ENCODE peak calls at places on chromosomes 3 and 15, in seven cellular contexts. Z, H, K, J, A, Y and M are unnamed samples.
A peak's percentile ranks its signal among the peaks of the same experiment; 100 is the strongest.

GRCh38 chr3:71926242-71926560 is 141.3 kb upstream of the PROK2 start:
- DNase-seq in A (peak; percentile 69), J (peak; percentile 37), K (no peak), Z (peak; percentile 31), Y (peak; percentile 95), H (no peak), M (no peak)

GRCh38 chr3:64441861-64442260 is 216.6 kb upstream of the PRICKLE2 start:
- DNase-seq in J (peak; percentile 69), Z (no peak), H (no peak), K (no peak), A (no peak), Y (no peak), M (no peak)

GRCh38 chr15:79430901-79431635 is 1.1 kb upstream of the MINAR1 start:
- DNase-seq in A (no peak), Y (peak; percentile 39), K (no peak), H (no peak), J (no peak), Z (no peak), M (no peak)

GRCh38 chr15:63372018-63372705 is 9.5 kb downstream of the CA12 start:
- DNase-seq in Z (peak; percentile 65), H (peak; percentile 66), J (no peak), Y (no peak), A (no peak), K (peak; percentile 96), M (peak; percentile 74)

GRCh38 chr3:46312996-46313395 is 40.9 kb upstream of the CCR2 start:
- DNase-seq in K (no peak), J (peak; percentile 46), H (no peak), Y (no peak), Z (no peak), A (peak; percentile 29), M (no peak)

GRCh38 chr3:118239253-118239652 is 795.4 kb downstream of the IGSF11 start:
- DNase-seq in K (no peak), A (no peak), H (no peak), J (no peak), Y (no peak), Z (no peak), M (no peak)

GRCh38 chr3:106610362-106610997 is 741.7 kb upstream of the CBLB start:
- DNase-seq in J (no peak), H (no peak), K (peak; percentile 47), Z (no peak), A (no peak), Y (no peak), M (no peak)

GRCh38 chr3:156172536-156172935 is 52.2 kb downstream of the KCNAB1 start:
- DNase-seq in Z (no peak), K (no peak), A (no peak), H (no peak), J (no peak), Y (no peak), M (no peak)

GRCh38 chr15:37072181-37072580 is 28.2 kb downstream of the MEIS2 start:
- DNase-seq in H (no peak), Y (no peak), J (no peak), K (peak; percentile 58), Z (no peak), A (no peak), M (no peak)

GRCh38 chr3:128794067-128794768 is 68.2 kb downstream of the RAB7A start:
- DNase-seq in A (peak; percentile 25), J (no peak), H (no peak), Y (no peak), Z (no peak), K (peak; percentile 93), M (no peak)

GRCh38 chr3:143644370-143645089 is 203.7 kb downstream of the SLC9A9 start:
- DNase-seq in A (peak; percentile 84), K (peak; percentile 62), H (peak; percentile 15), Y (peak; percentile 85), J (no peak), Z (peak; percentile 51), M (no peak)

GRCh38 chr3:195352895-195353488 is 82.0 kb upstream of the XXYLT1 start:
- DNase-seq in A (peak; percentile 2), Z (peak; percentile 51), K (peak; percentile 53), J (no peak), Y (peak; percentile 21), H (no peak), M (no peak)

GRCh38 chr3:39541917-39542329 is 74.4 kb downstream of the MOBP start:
- DNase-seq in Y (peak; percentile 68), Z (no peak), A (peak; percentile 2), H (no peak), K (peak; percentile 6), J (no peak), M (no peak)

GRCh38 chr3:99639579-99639978 is 1.2 kb downstream of the COL8A1 start:
- DNase-seq in Z (no peak), H (no peak), A (no peak), Y (no peak), J (no peak), K (no peak), M (no peak)

GRCh38 chr3:169744332-169745054 is 20.4 kb downstream of the TERC start:
- DNase-seq in Y (peak; percentile 44), Z (no peak), J (no peak), A (no peak), H (no peak), K (peak; percentile 12), M (no peak)

GRCh38 chr15:94305133-94305532 is 73.8 kb downstream of the MCTP2 start:
- DNase-seq in A (peak; percentile 47), K (no peak), H (no peak), Z (no peak), Y (no peak), J (no peak), M (no peak)

GRCh38 chr15:38883987-38884386 is 319.4 kb upstream of the RASGRP1 start:
- DNase-seq in Z (no peak), J (no peak), A (no peak), K (peak; percentile 62), H (no peak), Y (no peak), M (no peak)

GRCh38 chr3:183493296-183494045 is 62.0 kb downstream of the KLHL6 start:
- DNase-seq in K (no peak), Y (no peak), H (no peak), Z (no peak), A (no peak), J (no peak), M (no peak)

GRCh38 chr3:82157952-82158351 is 396.5 kb upstream of the GBE1 start:
- DNase-seq in H (no peak), Z (no peak), Y (no peak), A (no peak), J (no peak), K (peak; percentile 65), M (no peak)

GRCh38 chr3:113556556-113557335 is 24.4 kb downstream of the SIDT1 start:
- DNase-seq in H (no peak), Z (no peak), K (no peak), Y (no peak), A (no peak), J (no peak), M (no peak)

GRCh38 chr15:23606226-23606625 is 40.8 kb downstream of the MKRN3 start:
- DNase-seq in K (no peak), A (no peak), Z (no peak), J (no peak), H (no peak), Y (no peak), M (no peak)

GRCh38 chr3:87333393-87333892 is 57.1 kb upstream of the POU1F1 start:
- DNase-seq in Z (peak; percentile 54), H (no peak), J (no peak), A (no peak), Y (no peak), K (peak; percentile 88), M (no peak)

GRCh38 chr15:38176155-38176554 is 76.5 kb upstream of the SPRED1 start:
- DNase-seq in Y (no peak), J (no peak), A (no peak), H (no peak), Z (no peak), K (peak; percentile 83), M (no peak)

GRCh38 chr3:197953881-197954280 is 3.9 kb downstream of the RPL35A start:
- DNase-seq in H (no peak), A (no peak), Y (no peak), K (peak; percentile 88), Z (no peak), J (no peak), M (no peak)

GRCh38 chr3:197957775-197958103 is 2.3 kb upstream of the LMLN start:
- DNase-seq in K (no peak), H (no peak), Y (no peak), A (no peak), J (no peak), Z (no peak), M (no peak)

GRCh38 chr3:197956070-197956469 is 3.9 kb upstream of the LMLN start:
- DNase-seq in J (no peak), K (no peak), Y (no peak), Z (no peak), H (no peak), A (no peak), M (no peak)

GRCh38 chr3:197958346-197958745 is 1.7 kb upstream of the LMLN start:
- DNase-seq in Z (no peak), K (no peak), Y (no peak), A (no peak), J (no peak), H (no peak), M (no peak)

DNA sequence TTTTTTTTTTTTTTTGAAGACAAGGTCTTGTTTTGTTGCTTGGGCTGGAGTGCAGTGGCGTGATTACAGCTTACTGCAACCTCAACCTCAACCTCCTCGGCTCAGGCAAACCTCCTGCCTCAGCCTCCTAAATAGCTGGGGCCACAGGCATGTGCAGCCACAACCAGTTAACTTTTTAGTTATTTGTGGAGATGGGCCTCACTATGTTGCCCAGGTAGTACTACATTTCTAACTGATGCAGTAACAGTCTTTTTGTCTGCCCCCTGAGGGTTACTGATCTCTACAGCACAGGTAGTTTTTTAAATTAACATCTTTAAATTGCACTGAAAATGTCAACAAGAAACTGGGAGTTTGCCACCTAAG is 3.4 kb upstream of the LMLN start:
- DNase-seq in H (no peak), K (no peak), Y (no peak), Z (no peak), A (no peak), J (no peak), M (no peak)
- H3K4me1 ChIP-seq in H (peaks cover 3% of the 10 kb centered on the region), K (peaks cover 56% of the 10 kb centered on the region), Y (peaks cover 15% of the 10 kb centered on the region), Z (peaks cover 79% of the 10 kb centered on the region), A (peaks cover 12% of the 10 kb centered on the region), J (peaks cover 30% of the 10 kb centered on the region), M (peaks cover 37% of the 10 kb centered on the region)

GRCh38 chr3:123447416-123447748 is 1.5 kb downstream of the ADCY5 start:
- DNase-seq in H (no peak), A (no peak), Z (no peak), K (no peak), Y (no peak), J (no peak), M (no peak)
- H3K27me3 ChIP-seq in H (no peaks in the 10 kb centered on the region), A (peaks cover 26% of the 10 kb centered on the region), Z (no peaks in the 10 kb centered on the region), K (peaks cover 57% of the 10 kb centered on the region), Y (peaks cover 46% of the 10 kb centered on the region), J (no peaks in the 10 kb centered on the region), M (peaks cover 64% of the 10 kb centered on the region)

DNA sequence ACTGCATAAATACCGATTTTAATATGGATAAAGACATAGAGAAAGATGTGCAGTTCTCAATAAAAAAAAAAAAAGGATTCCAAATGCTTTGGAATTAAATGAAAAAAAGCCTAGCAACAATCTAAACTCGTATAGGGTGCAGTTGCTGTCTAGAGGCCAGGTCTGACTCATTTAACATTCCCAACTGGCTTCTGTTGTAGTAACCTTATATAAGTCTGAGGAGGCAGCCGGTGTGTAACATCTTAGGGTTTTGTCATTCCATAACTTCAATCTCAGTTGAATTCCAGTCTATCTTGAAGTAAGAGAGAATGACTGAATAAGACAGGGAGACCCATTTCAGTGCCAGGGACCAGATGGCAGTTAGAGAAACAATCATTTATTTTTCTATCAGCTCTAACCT is 6.5 kb downstream of the PDCD10 start:
- DNase-seq in H (no peak), A (no peak), Y (no peak), J (no peak), Z (no peak), K (peak; percentile 78), M (no peak)
- H3K4me1 ChIP-seq in H (peaks cover 1% of the 10 kb centered on the region), A (peaks cover 12% of the 10 kb centered on the region), Y (peaks cover 62% of the 10 kb centered on the region), J (peaks cover 14% of the 10 kb centered on the region), Z (peaks cover 14% of the 10 kb centered on the region), K (peaks cover 9% of the 10 kb centered on the region), M (peaks cover 28% of the 10 kb centered on the region)

GRCh38 chr15:70035719-70036077 is 62.0 kb downstream of the TLE3 start:
- DNase-seq in A (no peak), Y (no peak), J (no peak), H (no peak), Z (no peak), K (no peak), M (no peak)
- H3K27me3 ChIP-seq in A (no peaks in the 10 kb centered on the region), Y (no peaks in the 10 kb centered on the region), J (no peaks in the 10 kb centered on the region), H (no peaks in the 10 kb centered on the region), Z (no peaks in the 10 kb centered on the region), K (peaks cover 33% of the 10 kb centered on the region), M (peaks cover 15% of the 10 kb centered on the region)